ENCODE peak calls at places on chromosomes 12 and 14, in nine cellular contexts. Q, B, R, N, T, V, S, Z and G are unnamed samples.

GRCh38 chr12:65123435-65124063 is 2.4 kb upstream of the WIF1 start:
- DNase-seq in Z (peak; percentile 56), B (no peak), T (peak; percentile 9), N (no peak), R (peak; percentile 31), V (no peak), S (no peak), Q (no peak), G (peak; percentile 54)

GRCh38 chr14:31024577-31025334 is 693 bp upstream of the AP4S1 start:
- DNase-seq in T (peak; percentile 6), R (peak; percentile 47), B (no peak), Q (no peak), S (no peak), Z (peak; percentile 45), V (no peak), N (no peak), G (no peak)

GRCh38 chr12:12546314-12546772 is 16.3 kb downstream of the DUSP16 start:
- DNase-seq in Z (peak; percentile 17), R (no peak), T (no peak), V (no peak), S (no peak), B (no peak), Q (no peak), N (no peak), G (no peak)

GRCh38 chr12:120536064-120536791 is 2.1 kb downstream of the RNF10 start:
- DNase-seq in Q (no peak), N (no peak), V (no peak), Z (no peak), T (no peak), S (no peak), B (peak; percentile 33), R (no peak), G (peak; percentile 62)

GRCh38 chr12:18634382-18634781 is 103.4 kb downstream of the PLCZ1 start:
- DNase-seq in Z (no peak), S (no peak), Q (no peak), V (no peak), N (no peak), B (no peak), T (no peak), R (no peak), G (no peak)

GRCh38 chr14:64870160-64870559 is 9.5 kb downstream of the SPTB start:
- DNase-seq in R (no peak), T (no peak), B (no peak), Q (no peak), V (no peak), Z (no peak), S (no peak), N (no peak), G (no peak)

GRCh38 chr12:63802012-63802608 is 22.4 kb downstream of the RXYLT1 start:
- DNase-seq in V (peak; percentile 32), Z (peak; percentile 38), S (no peak), Q (no peak), T (peak; percentile 57), N (no peak), B (peak; percentile 34), R (peak; percentile 21), G (peak; percentile 61)

GRCh38 chr12:63163542-63163941 is 12.5 kb upstream of the AVPR1A start:
- DNase-seq in Z (no peak), S (no peak), V (no peak), T (no peak), N (no peak), B (no peak), Q (no peak), R (peak; percentile 6), G (no peak)

GRCh38 chr12:14193623-14194022 is 171.9 kb upstream of the ATF7IP start:
- DNase-seq in T (no peak), S (no peak), Q (no peak), Z (no peak), B (no peak), V (peak; percentile 63), N (no peak), R (no peak), G (no peak)

GRCh38 chr12:10288989-10289388 is 18.7 kb upstream of the KLRD1 start:
- DNase-seq in S (no peak), Q (no peak), N (no peak), B (no peak), Z (no peak), T (no peak), V (no peak), R (no peak), G (peak; percentile 72)

GRCh38 chr14:70254476-70254961 is 65.8 kb upstream of the SLC8A3 start:
- DNase-seq in Z (peak; percentile 8), B (no peak), V (peak; percentile 74), Q (no peak), R (peak; percentile 45), S (no peak), N (peak; percentile 45), T (no peak), G (peak; percentile 88)

GRCh38 chr12:87779016-87779415 is 250.2 kb downstream of the C12orf50 start:
- DNase-seq in R (peak; percentile 89), B (no peak), S (no peak), N (no peak), Z (no peak), V (no peak), T (no peak), Q (no peak), G (peak; percentile 77)

GRCh38 chr12:66290716-66291200 is 11.5 kb upstream of the HELB start:
- DNase-seq in Z (no peak), V (no peak), T (no peak), B (peak; percentile 61), Q (no peak), S (no peak), N (no peak), R (no peak), G (no peak)

GRCh38 chr12:28550757-28551381 is 360.6 kb downstream of the CCDC91 start:
- DNase-seq in B (no peak), S (no peak), T (peak; percentile 77), N (no peak), V (no peak), R (peak; percentile 84), Q (no peak), Z (peak; percentile 94), G (no peak)

GRCh38 chr12:3177778-3178435 is 100.7 kb downstream of the TSPAN9 start:
- DNase-seq in V (no peak), T (no peak), Q (no peak), R (no peak), B (no peak), S (no peak), N (no peak), Z (no peak), G (no peak)

GRCh38 chr14:100857923-100858837 is 32.3 kb downstream of the MEG3 start:
- DNase-seq in Z (no peak), N (no peak), V (no peak), B (no peak), S (no peak), T (no peak), Q (no peak), R (no peak), G (no peak)

GRCh38 chr12:50081096-50081808 is 3.9 kb upstream of the SMARCD1 start:
- DNase-seq in S (no peak), R (no peak), Q (no peak), B (no peak), T (no peak), Z (no peak), N (no peak), V (no peak), G (no peak)

GRCh38 chr14:78593949-78594348 is 423.8 kb downstream of the NRXN3 start:
- DNase-seq in B (no peak), Z (no peak), V (no peak), R (no peak), S (no peak), T (peak; percentile 54), N (no peak), Q (no peak), G (no peak)

GRCh38 chr12:6606331-6607131 is 648 bp downstream of the CHD4 start:
- DNase-seq in B (peak; percentile 70), V (peak; percentile 63), S (peak; percentile 70), R (no peak), N (peak; percentile 44), T (peak; percentile 58), Z (peak; percentile 34), Q (peak; percentile 76), G (no peak)

GRCh38 chr12:44021471-44021971 is 185.6 kb downstream of the TMEM117 start:
- DNase-seq in S (no peak), B (no peak), N (no peak), V (no peak), T (no peak), R (no peak), Q (no peak), Z (no peak), G (no peak)

GRCh38 chr14:57375156-57375555 is 15.2 kb upstream of the NAA30 start:
- DNase-seq in N (no peak), T (no peak), B (no peak), V (no peak), Z (no peak), R (no peak), Q (no peak), S (no peak), G (no peak)

GRCh38 chr14:35221462-35221861 is 70.7 kb upstream of the PSMA6 start:
- DNase-seq in B (no peak), R (no peak), S (no peak), N (no peak), V (no peak), Q (no peak), T (peak; percentile 4), Z (peak; percentile 11), G (no peak)